ENCODE peak calls at places on chromosomes 6 and 20, in five cellular contexts. A is A549, W is IMR-90, D is K562, U is GM12878. T is an unnamed sample.

GRCh38 chr20:36920334-36920730 is 31.2 kb downstream of the SAMHD1 start:
- DNase-seq in U (no peak), W (no peak), D (no peak), A (no peak), T (no peak)

GRCh38 chr6:9401936-9402335 is 966.6 kb upstream of the SLC35B3 start:
- DNase-seq in D (no peak), A (no peak), W (peak), U (no peak), T (no peak)

GRCh38 chr20:46348231-46348803 is 40.0 kb upstream of the CDH22 start:
- DNase-seq in W (peak), A (no peak), U (no peak), D (peak), T (no peak)

GRCh38 chr6:104617541-104618072 is 242.1 kb downstream of the HACE1 start:
- DNase-seq in A (no peak), U (no peak), D (no peak), W (no peak), T (no peak)

GRCh38 chr6:69578366-69578890 is 218.4 kb downstream of the LMBRD1 start:
- DNase-seq in W (no peak), U (no peak), A (no peak), D (no peak), T (no peak)

GRCh38 chr20:42191140-42191860 is 573.1 kb upstream of the CHD6 start:
- DNase-seq in A (no peak), W (no peak), U (no peak), D (no peak), T (no peak)

GRCh38 chr20:41587523-41587922 is 30.7 kb downstream of the CHD6 start:
- DNase-seq in A (no peak), D (no peak), U (no peak), W (no peak), T (no peak)

GRCh38 chr20:9156529-9157280 is 87.8 kb downstream of the PLCB4 start:
- DNase-seq in U (no peak), A (no peak), W (peak), D (no peak), T (no peak)

GRCh38 chr6:137938770-137939379 is 71.8 kb downstream of the TNFAIP3 start:
- DNase-seq in W (no peak), D (no peak), A (no peak), U (no peak), T (no peak)

GRCh38 chr20:36823126-36823525 is 49.6 kb upstream of the DSN1 start:
- DNase-seq in A (no peak), U (no peak), W (no peak), D (no peak), T (no peak)

GRCh38 chr20:25296094-25297093 is 48.5 kb downstream of the PYGB start:
- DNase-seq in D (peak), A (peak), W (peak), U (no peak), T (no peak)

GRCh38 chr20:61795669-61796630 is 269.7 kb downstream of the TAF4 start:
- DNase-seq in U (no peak), D (no peak), W (no peak), A (no peak), T (no peak)

GRCh38 chr6:109224994-109225393 is 129.7 kb downstream of the CEP57L1 start:
- DNase-seq in A (no peak), D (no peak), U (no peak), W (no peak), T (no peak)

GRCh38 chr6:12806811-12807210 is 90.2 kb downstream of the PHACTR1 start:
- DNase-seq in D (no peak), A (no peak), U (no peak), W (no peak), T (no peak)

GRCh38 chr6:43916924-43917877 is 147.2 kb downstream of the VEGFA start:
- DNase-seq in W (peak), D (no peak), U (no peak), A (no peak), T (no peak)

GRCh38 chr20:62214067-62214466 is 6.0 kb downstream of the HRH3 start:
- DNase-seq in D (no peak), A (no peak), U (no peak), W (no peak), T (no peak)

GRCh38 chr6:107409942-107410341 is 49.4 kb downstream of the PDSS2 start:
- DNase-seq in U (no peak), W (no peak), A (no peak), D (no peak), T (no peak)

GRCh38 chr20:2169456-2170088 is 67.9 kb downstream of the STK35 start:
- DNase-seq in D (no peak), A (no peak), W (no peak), U (no peak), T (no peak)

GRCh38 chr6:145891126-145891525 is 73.0 kb downstream of the SHPRH start:
- DNase-seq in W (peak), A (no peak), D (no peak), U (no peak), T (no peak)

GRCh38 chr6:3808759-3809514 is 40.2 kb upstream of the FAM50B start:
- DNase-seq in D (no peak), U (no peak), W (peak), A (peak), T (no peak)

GRCh38 chr6:130046711-130047439 is 28.5 kb downstream of the L3MBTL3 start:
- DNase-seq in D (no peak), A (no peak), W (peak), U (no peak), T (no peak)

GRCh38 chr6:33313709-33314514 is at the start of gene TAPBP:
- DNase-seq in D (peak), U (no peak), A (peak), W (peak), T (peak)

GRCh38 chr20:1633535-1633934 is 13.7 kb upstream of the SIRPB1 start:
- DNase-seq in D (peak), W (no peak), U (no peak), A (no peak), T (no peak)

GRCh38 chr20:48460681-48461080 is 367.1 kb downstream of the PREX1 start:
- DNase-seq in D (no peak), U (no peak), A (no peak), W (no peak), T (no peak)

GRCh38 chr6:37809144-37809543 is 10.4 kb upstream of the ZFAND3 start:
- DNase-seq in U (no peak), W (peak), D (no peak), A (no peak), T (no peak)

GRCh38 chr20:17875981-17876385 is 92.6 kb downstream of the SNX5 start:
- DNase-seq in U (no peak), W (no peak), D (no peak), A (no peak), T (peak)

GRCh38 chr6:86961432-86962200 is 24.3 kb downstream of the HTR1E start:
- DNase-seq in U (no peak), D (no peak), W (no peak), A (no peak), T (no peak)
- TF ChIP-seq SMC3 in U (no peak), D (no peak), W (no peak), A (no peak), T (no peak)

GRCh38 chr20:49784291-49784690 is 28.3 kb upstream of the SLC9A8 start:
- DNase-seq in D (no peak), A (no peak), W (no peak), U (no peak), T (no peak)

GRCh38 chr20:49786671-49787370 is 25.8 kb upstream of the SLC9A8 start:
- DNase-seq in A (no peak), D (no peak), U (no peak), W (peak), T (no peak)

GRCh38 chr20:49786226-49786625 is 26.4 kb upstream of the SLC9A8 start:
- DNase-seq in A (no peak), U (peak), D (no peak), W (no peak), T (no peak)

GRCh38 chr20:49785149-49785850 is 27.3 kb upstream of the SLC9A8 start:
- DNase-seq in A (no peak), D (no peak), W (no peak), U (no peak), T (no peak)

GRCh38 chr20:49785851-49786174 is 26.8 kb upstream of the SLC9A8 start:
- DNase-seq in W (no peak), U (peak), D (peak), A (no peak), T (no peak)
- TF ChIP-seq RCOR1 in W (no peak), U (no peak), D (no peak), A (no peak), T (no peak)

DNA sequence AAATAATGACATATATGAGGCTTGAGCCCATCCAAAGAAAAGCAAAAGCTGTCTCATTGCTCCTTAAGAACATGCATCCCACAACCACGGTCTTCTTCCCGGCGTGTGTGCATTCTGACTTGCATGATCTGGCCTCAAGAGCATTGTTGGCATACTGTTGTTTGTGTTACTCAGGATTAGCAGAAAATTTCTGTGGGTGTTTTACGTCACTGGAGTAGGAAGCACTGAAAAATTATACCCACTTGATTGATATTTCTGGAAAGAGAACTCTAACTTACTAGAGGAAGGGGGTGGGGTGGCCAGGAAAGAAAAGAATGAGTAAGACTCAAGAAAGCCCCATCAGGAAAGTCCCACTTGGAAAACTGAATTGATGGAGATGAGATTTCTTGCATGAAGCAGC is 326.2 kb upstream of the PRDM1 start:
- DNase-seq in U (no peak), A (no peak), D (no peak), W (peak), T (no peak)
- H3K27ac ChIP-seq in U (no peak), A (peak), D (no peak), W (no peak), T (peak)

DNA sequence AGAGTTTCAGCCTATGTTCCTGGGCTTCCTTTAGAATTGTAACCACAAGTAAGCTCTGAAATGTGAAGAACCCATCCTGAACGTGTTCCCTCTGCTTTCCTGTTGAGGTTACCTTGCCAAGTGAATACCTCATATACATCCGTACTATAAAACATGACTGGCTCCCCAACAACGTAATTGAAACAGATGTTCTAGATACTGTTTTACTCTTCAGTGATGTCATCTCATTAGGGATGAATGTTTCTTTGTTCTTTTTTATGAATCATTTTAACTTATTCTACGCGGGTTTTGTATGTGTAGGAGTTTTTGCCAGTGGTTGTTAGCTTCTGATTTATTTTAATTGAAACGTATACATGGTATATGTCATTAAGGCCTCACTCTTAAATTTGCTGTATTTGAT is 166.8 kb downstream of the SAMD5 start:
- DNase-seq in A (no peak), U (no peak), W (peak), D (no peak), T (no peak)
- TF ChIP-seq SMC3 in A (no peak), U (no peak), W (no peak), D (no peak), T (no peak)

GRCh38 chr6:24229694-24230093 is 103.7 kb downstream of the NRSN1 start:
- DNase-seq in D (no peak), U (no peak), A (no peak), W (no peak), T (no peak)

GRCh38 chr6:24228681-24229255 is 102.8 kb downstream of the NRSN1 start:
- DNase-seq in A (no peak), W (peak), U (no peak), D (no peak), T (no peak)

GRCh38 chr6:24225838-24226237 is 99.8 kb downstream of the NRSN1 start:
- DNase-seq in W (no peak), U (no peak), D (no peak), A (no peak), T (no peak)

GRCh38 chr6:24231578-24231977 is 105.6 kb downstream of the NRSN1 start:
- DNase-seq in D (no peak), W (no peak), A (no peak), U (no peak), T (no peak)

GRCh38 chr6:24227556-24227955 is 101.5 kb downstream of the NRSN1 start:
- DNase-seq in U (no peak), W (no peak), D (no peak), A (no peak), T (no peak)
- TF ChIP-seq RCOR1 in U (no peak), W (no peak), D (no peak), A (no peak), T (no peak)

GRCh38 chr6:25842526-25842925 is 10.7 kb upstream of the SLC17A1 start:
- DNase-seq in W (no peak), D (no peak), A (no peak), U (peak), T (no peak)

DNA sequence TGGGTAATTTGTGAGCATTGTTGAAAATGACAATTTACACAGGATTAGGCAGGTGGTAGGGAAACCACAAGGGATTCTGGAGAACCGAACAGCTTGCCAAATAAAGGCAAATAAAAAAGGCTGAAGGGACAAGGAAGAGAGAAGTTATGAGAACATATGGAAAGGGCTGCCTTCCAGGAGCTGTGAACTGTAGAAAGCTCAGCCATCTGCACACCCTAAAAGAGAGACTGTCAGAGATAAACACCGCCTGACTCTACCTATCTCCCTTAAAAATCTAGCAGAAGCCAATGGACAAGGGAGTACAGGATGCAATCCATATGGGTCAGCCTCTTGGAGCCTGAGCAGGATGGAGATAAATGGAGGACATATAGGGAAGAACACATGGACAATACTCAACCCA is 12.7 kb upstream of the SLC17A1 start:
- DNase-seq in A (no peak), D (no peak), W (no peak), U (no peak), T (peak)
- H3K27ac ChIP-seq in A (no peak), D (no peak), W (no peak), U (no peak), T (no peak)